ENCODE peak calls at places on chromosome 1, in eight cellular contexts. H, S, I, M, A, Z, F and X are unnamed samples.

GRCh38 chr1:197683895-197684553 is 91.3 kb downstream of the DENND1B start:
- DNase-seq in H (no peak), S (no peak), I (no peak), M (no peak), A (no peak), Z (no peak), F (peak), X (no peak)

GRCh38 chr1:5890346-5891106 is 101.7 kb downstream of the NPHP4 start:
- DNase-seq in H (no peak), S (no peak), I (no peak), M (no peak), A (no peak), Z (no peak), F (no peak), X (no peak)

GRCh38 chr1:77857557-77857956 is 30.9 kb upstream of the NEXN start:
- DNase-seq in H (no peak), S (no peak), I (no peak), M (no peak), A (no peak), Z (no peak), F (peak), X (no peak)

GRCh38 chr1:91476538-91477217 is 24.0 kb upstream of the CDC7 start:
- DNase-seq in H (no peak), S (no peak), I (no peak), M (no peak), A (no peak), Z (no peak), F (peak), X (no peak)

GRCh38 chr1:236321101-236321500 is 39.3 kb upstream of the ERO1B start:
- DNase-seq in H (no peak), S (no peak), I (no peak), M (no peak), A (no peak), Z (no peak), F (no peak), X (no peak)

GRCh38 chr1:16387201-16388185 is 20.5 kb downstream of the SZRD1 start:
- DNase-seq in H (no peak), S (no peak), I (no peak), M (no peak), A (no peak), Z (no peak), F (peak), X (no peak)

GRCh38 chr1:209727286-209727685 is 22.6 kb downstream of the HSD11B1 start:
- DNase-seq in H (no peak), S (no peak), I (no peak), M (no peak), A (no peak), Z (no peak), F (no peak), X (no peak)

GRCh38 chr1:205598841-205599666 is 32.8 kb downstream of the ELK4 start:
- DNase-seq in H (no peak), S (peak), I (no peak), M (no peak), A (no peak), Z (no peak), F (peak), X (peak)

GRCh38 chr1:113146242-113147072 is 73.5 kb downstream of the LRIG2 start:
- DNase-seq in H (no peak), S (no peak), I (no peak), M (no peak), A (peak), Z (no peak), F (no peak), X (no peak)

GRCh38 chr1:19877821-19878636 is 4.2 kb upstream of the OTUD3 start:
- DNase-seq in H (no peak), S (no peak), I (no peak), M (no peak), A (peak), Z (no peak), F (no peak), X (no peak)

DNA sequence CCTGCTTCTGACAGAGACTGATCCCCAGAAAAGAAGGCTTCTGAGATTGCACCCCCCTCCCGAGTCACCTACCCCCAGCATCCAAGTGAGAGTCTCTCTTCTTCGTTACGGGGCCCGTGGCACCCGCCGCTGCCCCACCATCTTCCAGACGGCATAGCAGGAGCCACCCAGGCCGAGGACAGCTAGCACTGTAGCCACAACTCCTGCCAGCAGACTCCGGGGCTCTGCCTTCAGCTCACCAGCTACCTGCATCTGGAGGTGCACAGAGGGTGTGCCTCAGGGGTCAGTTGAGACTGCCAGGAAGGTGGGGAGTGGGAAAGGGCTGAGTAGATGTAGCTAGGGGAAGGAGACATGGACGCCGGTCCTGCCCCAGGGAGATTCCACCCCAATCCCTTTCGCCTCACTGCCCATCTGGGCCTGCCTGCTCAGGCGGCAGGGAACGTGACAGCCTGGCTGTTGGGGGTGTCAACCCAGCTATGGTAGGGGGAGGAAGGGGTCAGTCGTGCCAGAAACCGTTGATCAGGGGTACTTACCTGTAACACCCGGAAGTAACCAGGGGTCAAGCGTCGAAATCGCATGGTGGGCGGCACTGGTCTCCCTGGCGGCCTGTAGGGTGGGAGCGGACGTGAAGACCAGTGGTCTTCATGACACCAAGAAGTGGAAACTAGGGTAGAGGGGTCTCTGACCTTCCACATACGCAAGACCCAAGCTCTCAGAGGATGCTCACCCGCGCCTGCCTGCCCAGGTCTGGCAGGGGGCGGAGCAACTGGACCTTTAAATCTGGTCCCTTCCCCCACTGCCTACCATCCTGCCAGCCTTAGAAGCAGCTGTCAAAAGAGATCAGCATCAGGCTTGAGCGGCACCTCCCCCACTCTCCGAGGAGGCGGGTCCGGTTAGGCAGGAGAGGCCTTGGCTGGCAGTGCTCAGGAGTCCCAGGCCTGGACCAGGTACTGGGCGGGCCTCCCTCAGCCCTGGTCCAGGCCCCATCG is at the start of gene ZNF593OS:
- DNase-seq in H (no peak), S (no peak), I (no peak), M (no peak), A (no peak), Z (no peak), F (no peak), X (no peak)
- H3K4me3 ChIP-seq in H (peak), S (peak), I (peak), M (peak), A (peak), Z (peak), F (peak), X (no peak)

DNA sequence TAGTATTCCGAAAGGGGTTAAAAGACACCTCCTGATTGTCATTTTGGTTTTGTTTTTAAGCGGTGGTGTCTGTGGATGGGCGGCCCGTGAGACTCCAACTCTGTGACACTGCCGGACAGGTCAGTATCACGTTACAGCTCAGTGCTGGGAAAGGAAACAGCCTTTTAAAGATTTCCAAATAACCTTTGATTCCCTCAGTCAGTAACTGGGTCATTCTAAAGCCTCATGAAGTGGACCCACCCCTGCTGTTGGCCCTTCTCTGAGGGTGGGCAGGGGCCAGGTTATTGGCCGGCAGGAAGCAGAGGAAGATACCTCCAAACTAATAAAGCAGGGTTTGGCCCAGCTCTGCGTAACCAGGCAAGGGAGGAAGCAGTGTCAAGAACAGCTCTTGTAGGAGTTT is 2.3 kb downstream of the RHOU start:
- DNase-seq in H (no peak), S (no peak), I (no peak), M (no peak), A (no peak), Z (no peak), F (no peak), X (no peak)
- H3K4me3 ChIP-seq in H (no peak), S (peak), I (no peak), M (no peak), A (peak), Z (peak), F (no peak), X (peak)

GRCh38 chr1:155133799-155134281 is 1.8 kb upstream of the SLC50A1 start:
- DNase-seq in H (no peak), S (no peak), I (no peak), M (no peak), A (no peak), Z (no peak), F (no peak), X (no peak)
- H3K4me3 ChIP-seq in H (peak), S (no peak), I (no peak), M (no peak), A (no peak), Z (no peak), F (no peak), X (no peak)

DNA sequence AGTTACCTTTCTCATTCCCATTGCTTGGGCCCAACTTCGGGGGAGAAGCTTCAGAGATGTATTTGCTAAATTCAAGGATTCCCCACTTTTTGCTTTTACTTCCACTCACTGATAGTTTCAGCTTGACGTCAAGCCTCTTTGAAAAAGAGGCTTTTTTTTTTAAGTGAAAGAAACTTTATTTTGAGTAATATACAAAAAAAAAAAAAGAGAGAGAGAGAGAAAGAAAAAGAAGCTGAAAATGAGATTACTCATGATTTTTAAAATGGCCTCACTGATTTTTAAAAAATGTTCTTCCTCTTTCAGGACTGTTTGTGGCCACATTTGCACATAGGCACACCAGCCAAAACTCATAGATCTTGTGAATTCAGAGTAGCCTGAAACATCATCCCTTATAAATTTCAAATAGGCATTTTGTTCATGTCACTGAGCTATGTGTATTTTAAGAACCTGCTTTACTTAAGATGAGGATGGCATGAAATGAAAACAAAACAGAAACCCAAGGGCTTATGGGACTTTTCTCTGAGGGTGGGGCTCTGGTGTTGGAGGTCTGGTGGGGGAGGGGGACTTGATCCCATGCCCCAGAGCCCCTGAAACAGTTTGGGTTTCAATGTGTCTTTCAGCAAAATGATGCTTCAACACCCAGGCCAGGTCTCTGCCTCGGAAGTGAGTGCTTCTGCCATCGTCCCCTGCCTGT is 6.0 kb downstream of the ATF3 start:
- DNase-seq in H (no peak), S (no peak), I (no peak), M (no peak), A (peak), Z (no peak), F (no peak), X (no peak)
- H3K4me3 ChIP-seq in H (no peak), S (no peak), I (no peak), M (no peak), A (no peak), Z (no peak), F (no peak), X (no peak)

GRCh38 chr1:179177182-179177581 is 52.3 kb downstream of the ABL2 start:
- DNase-seq in H (no peak), S (peak), I (no peak), M (peak), A (no peak), Z (no peak), F (peak), X (no peak)
- H3K4me3 ChIP-seq in H (no peak), S (no peak), I (no peak), M (no peak), A (no peak), Z (no peak), F (no peak), X (no peak)